ENCODE peak calls at places on chromosomes 5 and 9, in four cellular contexts. One of them, this sample, is unnamed.
A peak's percentile ranks its signal among the peaks of the same experiment; 100 is the strongest.

GRCh38 chr5:41641621-41642020 is 131.2 kb upstream of the PLCXD3 start:
- DNase-seq in brain microvascular endothelial cell: no peak
- DNase-seq in AG10803: no peak
- DNase-seq in choroid plexus epithelial cell: peak; percentile 47
- DNase-seq in this sample: no peak

GRCh38 chr9:99030610-99031009 is 74.3 kb upstream of the TGFBR1 start:
- DNase-seq in brain microvascular endothelial cell: no peak
- DNase-seq in AG10803: no peak
- DNase-seq in choroid plexus epithelial cell: no peak
- DNase-seq in this sample: no peak

GRCh38 chr9:26210338-26210851 is 532.2 kb upstream of the TUSC1 start:
- DNase-seq in brain microvascular endothelial cell: peak; percentile 4
- DNase-seq in AG10803: peak; percentile 45
- DNase-seq in choroid plexus epithelial cell: no peak
- DNase-seq in this sample: no peak

GRCh38 chr9:124617477-124618141 is 110.4 kb upstream of the NR5A1 start:
- DNase-seq in brain microvascular endothelial cell: peak; percentile 76
- DNase-seq in AG10803: peak; percentile 79
- DNase-seq in choroid plexus epithelial cell: peak; percentile 89
- DNase-seq in this sample: peak; percentile 76

GRCh38 chr5:136094189-136094912 is 38.3 kb upstream of the SMAD5 start:
- DNase-seq in brain microvascular endothelial cell: no peak
- DNase-seq in AG10803: no peak
- DNase-seq in choroid plexus epithelial cell: no peak
- DNase-seq in this sample: peak; percentile 90

GRCh38 chr9:27365977-27366376 is 69.0 kb upstream of the EQTN start:
- DNase-seq in brain microvascular endothelial cell: peak; percentile 82
- DNase-seq in AG10803: peak; percentile 72
- DNase-seq in choroid plexus epithelial cell: peak; percentile 86
- DNase-seq in this sample: no peak

GRCh38 chr9:3751125-3751758 is 225.4 kb upstream of the RFX3 start:
- DNase-seq in brain microvascular endothelial cell: no peak
- DNase-seq in AG10803: peak; percentile 99
- DNase-seq in choroid plexus epithelial cell: peak; percentile 78
- DNase-seq in this sample: no peak

GRCh38 chr5:150548123-150548522 is 40.2 kb downstream of the NDST1 start:
- DNase-seq in brain microvascular endothelial cell: no peak
- DNase-seq in AG10803: no peak
- DNase-seq in choroid plexus epithelial cell: no peak
- DNase-seq in this sample: no peak

GRCh38 chr9:78806492-78807160 is 509.7 kb downstream of the PSAT1 start:
- DNase-seq in brain microvascular endothelial cell: no peak
- DNase-seq in AG10803: no peak
- DNase-seq in choroid plexus epithelial cell: no peak
- DNase-seq in this sample: no peak
- H3K4me3 ChIP-seq in brain microvascular endothelial cell: no peak overlapping the region
- H3K4me3 ChIP-seq in AG10803: no peak overlapping the region
- H3K4me3 ChIP-seq in choroid plexus epithelial cell: no peak overlapping the region
- H3K4me3 ChIP-seq in this sample: no peak overlapping the region

DNA sequence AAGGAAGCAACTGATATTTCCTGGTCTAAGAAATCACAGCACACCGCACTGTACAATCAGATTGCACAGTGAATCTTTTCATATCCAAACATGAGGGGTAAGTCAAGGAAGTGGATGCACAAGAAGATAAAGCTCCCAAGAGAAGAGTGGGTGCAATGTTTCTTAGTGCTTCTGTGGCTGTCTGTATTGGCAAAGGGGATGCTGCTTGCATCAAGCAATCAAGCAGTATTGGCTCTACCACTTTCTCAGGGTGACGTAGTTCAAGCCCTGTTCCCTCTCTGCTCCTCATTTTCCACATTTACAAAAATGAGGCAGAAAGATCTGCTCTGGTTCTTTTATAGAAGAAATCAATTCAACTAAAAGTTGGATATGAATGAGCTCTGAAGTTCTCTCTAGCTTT is 2.3 kb downstream of the TNFSF8 start:
- DNase-seq in brain microvascular endothelial cell: no peak
- DNase-seq in AG10803: no peak
- DNase-seq in choroid plexus epithelial cell: no peak
- DNase-seq in this sample: no peak
- H3K4me3 ChIP-seq in brain microvascular endothelial cell: no peak overlapping the region
- H3K4me3 ChIP-seq in AG10803: no peak overlapping the region
- H3K4me3 ChIP-seq in choroid plexus epithelial cell: no peak overlapping the region
- H3K4me3 ChIP-seq in this sample: peak overlapping the region; percentile 19

GRCh38 chr5:141825241-141825671 is 53.0 kb downstream of the PCDH1 start:
- DNase-seq in brain microvascular endothelial cell: no peak
- DNase-seq in AG10803: no peak
- DNase-seq in choroid plexus epithelial cell: no peak
- DNase-seq in this sample: no peak
- H3K4me3 ChIP-seq in brain microvascular endothelial cell: no peak overlapping the region
- H3K4me3 ChIP-seq in AG10803: no peak overlapping the region
- H3K4me3 ChIP-seq in choroid plexus epithelial cell: no peak overlapping the region
- H3K4me3 ChIP-seq in this sample: no peak overlapping the region

GRCh38 chr5:139796061-139796806 is 626 bp downstream of the PSD2 start:
- DNase-seq in brain microvascular endothelial cell: no peak
- DNase-seq in AG10803: no peak
- DNase-seq in choroid plexus epithelial cell: no peak
- DNase-seq in this sample: no peak
- H3K4me3 ChIP-seq in brain microvascular endothelial cell: no peak overlapping the region
- H3K4me3 ChIP-seq in AG10803: no peak overlapping the region
- H3K4me3 ChIP-seq in choroid plexus epithelial cell: no peak overlapping the region
- H3K4me3 ChIP-seq in this sample: peak overlapping the region; percentile 46

DNA sequence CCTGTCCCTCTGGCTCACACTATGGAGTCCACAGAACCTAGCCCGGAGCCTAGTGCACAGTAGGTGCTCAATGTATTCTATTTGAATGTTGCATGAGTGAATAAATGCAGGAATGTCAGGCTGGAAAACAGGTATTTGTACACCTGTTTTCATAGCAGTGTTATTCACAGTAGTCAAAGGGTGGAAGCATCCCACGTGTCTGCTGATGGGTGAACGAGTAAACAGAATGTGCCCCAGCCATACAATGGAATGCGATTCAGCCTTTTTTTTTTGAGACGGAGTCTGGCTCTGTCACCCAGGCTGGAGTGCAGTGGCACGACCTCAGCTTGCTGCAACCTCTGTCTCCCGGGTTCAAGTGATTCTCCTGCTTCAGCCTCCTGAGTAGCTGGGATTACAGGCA is 31.5 kb upstream of the IER5L start:
- DNase-seq in brain microvascular endothelial cell: no peak
- DNase-seq in AG10803: no peak
- DNase-seq in choroid plexus epithelial cell: no peak
- DNase-seq in this sample: no peak
- H3K4me3 ChIP-seq in brain microvascular endothelial cell: no peak overlapping the region
- H3K4me3 ChIP-seq in AG10803: no peak overlapping the region
- H3K4me3 ChIP-seq in choroid plexus epithelial cell: no peak overlapping the region
- H3K4me3 ChIP-seq in this sample: no peak overlapping the region

GRCh38 chr5:158727771-158728311 is 371.9 kb downstream of the EBF1 start:
- DNase-seq in brain microvascular endothelial cell: peak; percentile 22
- DNase-seq in AG10803: peak; percentile 29
- DNase-seq in choroid plexus epithelial cell: peak; percentile 28
- DNase-seq in this sample: no peak
- H3K4me3 ChIP-seq in brain microvascular endothelial cell: no peak overlapping the region
- H3K4me3 ChIP-seq in AG10803: no peak overlapping the region
- H3K4me3 ChIP-seq in choroid plexus epithelial cell: no peak overlapping the region
- H3K4me3 ChIP-seq in this sample: no peak overlapping the region

DNA sequence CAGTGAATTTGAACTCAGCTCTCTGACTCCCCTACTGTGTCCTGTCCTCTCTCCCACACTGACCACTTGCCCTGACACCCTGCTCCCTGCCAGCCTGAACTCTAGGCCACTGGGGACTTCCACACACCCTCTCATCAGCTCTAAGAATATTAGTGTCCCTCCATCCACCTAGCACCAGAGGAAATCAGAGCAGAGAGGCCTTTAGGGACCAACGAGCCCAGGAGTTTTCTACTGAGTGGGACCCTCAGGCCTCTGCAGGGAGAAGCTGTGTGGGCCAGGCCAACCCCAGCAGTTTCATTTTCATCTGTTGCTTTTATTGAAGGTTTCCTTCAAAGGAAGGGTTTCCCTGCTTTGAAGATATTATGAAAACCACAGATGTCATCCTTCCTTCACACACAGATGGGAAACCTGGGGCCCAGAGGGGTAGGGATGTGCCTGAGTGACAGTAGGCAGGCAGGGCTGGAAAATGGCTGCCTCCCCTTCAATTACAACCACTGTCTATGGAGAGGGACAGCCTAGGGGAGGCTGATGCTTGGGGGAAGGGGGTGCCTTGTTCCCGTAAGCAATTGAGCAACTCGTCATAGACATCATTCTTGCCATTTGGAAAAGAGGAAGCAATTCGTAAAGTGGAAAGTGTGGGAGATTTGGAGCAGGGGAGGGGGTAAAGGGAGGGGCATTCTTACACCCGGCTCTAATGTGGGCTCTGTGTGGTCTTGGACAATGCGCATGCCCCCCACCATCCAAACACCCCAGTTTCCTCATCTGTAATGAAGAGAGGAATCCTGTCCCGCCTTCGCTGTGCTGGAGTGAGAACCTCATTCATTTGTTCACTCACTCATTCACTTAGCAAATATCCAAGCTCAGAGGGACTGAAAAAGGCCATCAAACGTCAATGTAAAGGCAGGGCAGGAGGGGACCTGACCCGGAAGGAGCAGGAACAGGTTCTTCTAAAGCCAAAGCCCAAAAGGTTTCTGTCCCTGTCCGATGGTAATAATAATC is 3.9 kb downstream of the GLIPR2 start:
- DNase-seq in brain microvascular endothelial cell: no peak
- DNase-seq in AG10803: no peak
- DNase-seq in choroid plexus epithelial cell: no peak
- DNase-seq in this sample: no peak
- H3K4me3 ChIP-seq in brain microvascular endothelial cell: no peak overlapping the region
- H3K4me3 ChIP-seq in AG10803: no peak overlapping the region
- H3K4me3 ChIP-seq in choroid plexus epithelial cell: no peak overlapping the region
- H3K4me3 ChIP-seq in this sample: no peak overlapping the region

GRCh38 chr9:114165407-114166102 is 10.2 kb downstream of the COL27A1 start:
- DNase-seq in brain microvascular endothelial cell: no peak
- DNase-seq in AG10803: no peak
- DNase-seq in choroid plexus epithelial cell: no peak
- DNase-seq in this sample: no peak
- H3K4me3 ChIP-seq in brain microvascular endothelial cell: no peak overlapping the region
- H3K4me3 ChIP-seq in AG10803: no peak overlapping the region
- H3K4me3 ChIP-seq in choroid plexus epithelial cell: no peak overlapping the region
- H3K4me3 ChIP-seq in this sample: no peak overlapping the region